ENCODE peak calls at places on chromosomes 13 and 19, in four cellular contexts. One of them, this sample, is unnamed.

GRCh38 chr19:31553844-31554215 is 204.6 kb upstream of the TSHZ3 start:
- DNase-seq in stomach: no peak
- DNase-seq in GM12878: no peak
- DNase-seq in tibial nerve: peak
- DNase-seq in this sample: no peak

GRCh38 chr13:74191036-74191809 is 57.0 kb upstream of the KLF12 start:
- DNase-seq in tibial nerve: no peak
- DNase-seq in GM12878: no peak
- DNase-seq in stomach: no peak
- DNase-seq in this sample: no peak

GRCh38 chr13:114110091-114110829 is 22.2 kb downstream of the RASA3 start:
- DNase-seq in stomach: peak
- DNase-seq in GM12878: no peak
- DNase-seq in tibial nerve: peak
- DNase-seq in this sample: peak

GRCh38 chr13:73938375-73939070 is 195.7 kb downstream of the KLF12 start:
- DNase-seq in GM12878: no peak
- DNase-seq in stomach: no peak
- DNase-seq in tibial nerve: no peak
- DNase-seq in this sample: no peak

GRCh38 chr13:33323766-33324525 is 38.4 kb upstream of the STARD13 start:
- DNase-seq in stomach: no peak
- DNase-seq in GM12878: no peak
- DNase-seq in tibial nerve: no peak
- DNase-seq in this sample: no peak

GRCh38 chr19:17183858-17184271 is 31.3 kb upstream of the USE1 start:
- DNase-seq in stomach: no peak
- DNase-seq in tibial nerve: no peak
- DNase-seq in GM12878: peak
- DNase-seq in this sample: no peak

GRCh38 chr19:17766543-17767131 is 15.4 kb downstream of the FCHO1 start:
- DNase-seq in GM12878: no peak
- DNase-seq in stomach: peak
- DNase-seq in tibial nerve: peak
- DNase-seq in this sample: peak

GRCh38 chr13:112814905-112815585 is 125.2 kb downstream of the ATP11A start:
- DNase-seq in stomach: peak
- DNase-seq in GM12878: no peak
- DNase-seq in tibial nerve: no peak
- DNase-seq in this sample: no peak

GRCh38 chr19:30322641-30323320 is 49.4 kb upstream of the ZNF536 start:
- DNase-seq in tibial nerve: no peak
- DNase-seq in stomach: peak
- DNase-seq in GM12878: no peak
- DNase-seq in this sample: peak

GRCh38 chr19:16381756-16382401 is 57.3 kb downstream of the KLF2 start:
- DNase-seq in tibial nerve: peak
- DNase-seq in stomach: no peak
- DNase-seq in GM12878: no peak
- DNase-seq in this sample: peak

GRCh38 chr13:33004454-33004853 is 11.8 kb upstream of the KL start:
- DNase-seq in tibial nerve: no peak
- DNase-seq in GM12878: no peak
- DNase-seq in stomach: no peak
- DNase-seq in this sample: peak

GRCh38 chr19:39908803-39909202 is 25.6 kb downstream of the FCGBP start:
- DNase-seq in stomach: no peak
- DNase-seq in GM12878: no peak
- DNase-seq in tibial nerve: no peak
- DNase-seq in this sample: no peak

GRCh38 chr13:34037636-34038325 is 219.8 kb downstream of the RFC3 start:
- DNase-seq in stomach: no peak
- DNase-seq in tibial nerve: no peak
- DNase-seq in GM12878: no peak
- DNase-seq in this sample: no peak

GRCh38 chr19:7533281-7533819 is 2.2 kb upstream of the PNPLA6 start:
- DNase-seq in GM12878: no peak
- DNase-seq in tibial nerve: peak
- DNase-seq in stomach: peak
- DNase-seq in this sample: no peak

GRCh38 chr13:88544836-88545235 is 873.7 kb downstream of the SLITRK5 start:
- DNase-seq in GM12878: no peak
- DNase-seq in stomach: no peak
- DNase-seq in tibial nerve: no peak
- DNase-seq in this sample: no peak

GRCh38 chr19:15315101-15315500 is 17.2 kb downstream of the BRD4 start:
- DNase-seq in stomach: no peak
- DNase-seq in GM12878: no peak
- DNase-seq in tibial nerve: no peak
- DNase-seq in this sample: no peak

GRCh38 chr13:95323930-95324662 is 22.8 kb upstream of the ABCC4 start:
- DNase-seq in tibial nerve: no peak
- DNase-seq in stomach: no peak
- DNase-seq in GM12878: no peak
- DNase-seq in this sample: no peak

GRCh38 chr19:46928951-46929350 is 68.2 kb downstream of the ARHGAP35 start:
- DNase-seq in stomach: no peak
- DNase-seq in GM12878: no peak
- DNase-seq in tibial nerve: no peak
- DNase-seq in this sample: no peak

GRCh38 chr13:111247552-111247951 is 72.9 kb upstream of the TEX29 start:
- DNase-seq in tibial nerve: no peak
- DNase-seq in stomach: peak
- DNase-seq in GM12878: no peak
- DNase-seq in this sample: no peak

GRCh38 chr13:85148009-85148408 is 651.2 kb downstream of the SLITRK6 start:
- DNase-seq in stomach: no peak
- DNase-seq in GM12878: no peak
- DNase-seq in tibial nerve: no peak
- DNase-seq in this sample: no peak

GRCh38 chr19:1911995-1912394 is 6.8 kb downstream of the ADAT3 start:
- DNase-seq in stomach: peak
- DNase-seq in tibial nerve: no peak
- DNase-seq in GM12878: no peak
- DNase-seq in this sample: no peak

GRCh38 chr19:1908364-1908678 is 3.1 kb downstream of the ADAT3 start:
- DNase-seq in GM12878: no peak
- DNase-seq in stomach: no peak
- DNase-seq in tibial nerve: no peak
- DNase-seq in this sample: no peak

GRCh38 chr19:1912760-1913505 is 7.7 kb downstream of the ADAT3 start:
- DNase-seq in tibial nerve: no peak
- DNase-seq in stomach: no peak
- DNase-seq in GM12878: no peak
- DNase-seq in this sample: no peak

GRCh38 chr19:1910169-1910568 is 5.0 kb downstream of the ADAT3 start:
- DNase-seq in stomach: no peak
- DNase-seq in tibial nerve: no peak
- DNase-seq in GM12878: no peak
- DNase-seq in this sample: no peak

DNA sequence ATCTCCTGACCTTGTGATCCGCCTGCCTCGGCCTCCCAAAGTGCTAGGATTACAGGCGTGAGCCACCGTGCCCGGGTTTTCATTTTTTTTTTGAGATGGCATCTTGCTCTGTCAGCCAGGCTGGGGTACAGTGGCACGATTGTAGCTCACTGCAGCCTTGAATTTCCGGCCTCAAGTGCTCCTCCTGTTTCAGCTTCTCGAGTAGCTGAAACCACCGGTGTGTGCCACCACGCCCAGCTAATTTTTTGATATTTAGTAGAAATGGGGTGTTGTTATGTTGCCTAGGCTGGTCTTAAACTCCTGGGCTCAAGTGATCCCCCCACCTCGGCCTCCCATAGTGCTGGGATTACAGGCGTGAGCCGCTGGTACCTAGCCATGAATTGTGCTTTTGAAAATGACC is 5.9 kb downstream of the ADAT3 start:
- DNase-seq in stomach: no peak
- DNase-seq in tibial nerve: no peak
- DNase-seq in GM12878: no peak
- DNase-seq in this sample: no peak
- TF ChIP-seq EP300 in stomach: no peak
- TF ChIP-seq EP300 in tibial nerve: no peak
- TF ChIP-seq EP300 in GM12878: no peak
- TF ChIP-seq EP300 in this sample: no peak

GRCh38 chr13:98647121-98647520 is 70.2 kb upstream of the STK24 start:
- DNase-seq in tibial nerve: no peak
- DNase-seq in GM12878: no peak
- DNase-seq in stomach: no peak
- DNase-seq in this sample: no peak
- H3K27ac ChIP-seq in tibial nerve: no peak
- H3K27ac ChIP-seq in GM12878: no peak
- H3K27ac ChIP-seq in stomach: no peak
- H3K27ac ChIP-seq in this sample: no peak

DNA sequence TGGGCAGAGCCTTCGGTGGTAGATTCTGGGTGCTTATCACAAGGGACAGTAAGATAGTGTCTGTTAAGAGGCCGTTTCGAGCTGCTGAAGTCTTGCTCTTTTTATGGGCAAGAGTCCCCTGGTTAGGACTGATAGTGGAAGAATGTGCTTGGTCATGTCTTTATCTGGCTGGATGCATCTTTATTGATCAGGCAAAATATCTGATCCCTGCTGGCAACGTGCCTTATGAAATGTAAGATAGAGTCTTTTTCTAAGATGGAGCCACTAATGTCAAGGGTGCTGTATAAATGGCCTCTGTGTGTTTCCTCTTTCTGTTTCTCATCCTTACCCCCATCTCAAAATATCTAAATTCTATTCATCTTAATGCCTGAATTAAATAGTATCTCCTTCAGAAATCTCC is 53.3 kb downstream of the MYO16 start:
- DNase-seq in stomach: no peak
- DNase-seq in tibial nerve: no peak
- DNase-seq in GM12878: no peak
- DNase-seq in this sample: no peak
- TF ChIP-seq EP300 in stomach: no peak
- TF ChIP-seq EP300 in tibial nerve: no peak
- TF ChIP-seq EP300 in GM12878: no peak
- TF ChIP-seq EP300 in this sample: no peak

GRCh38 chr19:48672994-48673393 is at the start of gene NTN5:
- DNase-seq in stomach: no peak
- DNase-seq in tibial nerve: no peak
- DNase-seq in GM12878: no peak
- DNase-seq in this sample: no peak

GRCh38 chr19:48676487-48676886 is 3.7 kb upstream of the NTN5 start:
- DNase-seq in GM12878: no peak
- DNase-seq in stomach: no peak
- DNase-seq in tibial nerve: no peak
- DNase-seq in this sample: no peak

GRCh38 chr19:48673436-48674100 is 751 bp upstream of the NTN5 start:
- DNase-seq in tibial nerve: no peak
- DNase-seq in GM12878: no peak
- DNase-seq in stomach: no peak
- DNase-seq in this sample: no peak

GRCh38 chr19:48674921-48675824 is 2.4 kb upstream of the NTN5 start:
- DNase-seq in GM12878: no peak
- DNase-seq in stomach: peak
- DNase-seq in tibial nerve: peak
- DNase-seq in this sample: peak

DNA sequence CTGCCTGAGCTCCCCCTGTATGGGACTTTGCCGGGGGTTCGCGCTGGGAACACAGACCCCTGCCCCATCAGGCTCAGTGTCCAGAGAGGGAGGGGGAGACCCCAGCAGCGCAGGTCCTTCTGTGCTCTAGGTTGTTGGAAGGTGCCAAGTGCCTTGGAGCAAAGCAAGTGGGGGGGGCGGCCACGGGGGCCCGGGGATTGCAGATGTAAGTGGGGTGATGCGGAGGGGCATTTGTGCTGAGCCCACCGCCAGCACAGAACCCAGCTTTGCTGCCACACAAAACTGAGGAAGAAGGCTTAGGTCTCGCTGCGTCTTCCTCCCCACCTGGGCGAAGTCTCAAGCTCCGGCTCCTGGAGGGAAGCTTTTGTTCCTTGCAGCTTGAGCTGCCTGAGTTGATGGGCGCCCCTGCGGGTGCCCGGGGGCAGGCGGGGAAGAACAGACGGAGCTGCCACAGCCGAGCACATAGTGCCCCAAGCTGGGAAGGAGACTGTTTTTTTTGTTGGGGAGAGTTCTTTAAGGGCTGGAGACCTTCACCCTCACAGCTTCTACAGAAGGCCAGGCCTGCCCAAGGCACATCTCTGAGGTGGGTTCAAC is 1.5 kb upstream of the NTN5 start:
- DNase-seq in stomach: no peak
- DNase-seq in tibial nerve: no peak
- DNase-seq in GM12878: no peak
- DNase-seq in this sample: no peak
- H3K27ac ChIP-seq in stomach: no peak
- H3K27ac ChIP-seq in tibial nerve: no peak
- H3K27ac ChIP-seq in GM12878: no peak
- H3K27ac ChIP-seq in this sample: no peak

This sample was measured in suprapubic skin.